ENCODE peak calls at places on chromosome X, in ten cellular contexts. One of them, this sample, is unnamed.
A peak's percentile ranks its signal among the peaks of the same experiment; 100 is the strongest.

GRCh38 chrX:8864151-8864550 is 63.0 kb upstream of the FAM9A start:
- DNase-seq in NCI-H1436: no peak
- DNase-seq in stimulated activated CD4-positive, alpha-beta T cell treated with anti-CD3 and anti-CD28 coated beads, Interleukin-2, amount 100 ng/mL, for 24 hours: no peak
- DNase-seq in activated T-cell treated with anti-CD3 and anti-CD28 coated beads, Interleukin-2, amount 50 U/mL, for 24 hours: no peak
- DNase-seq in amniotic epithelial cell: no peak
- DNase-seq in ascending aorta: no peak
- DNase-seq in mucosa of gallbladder: no peak
- DNase-seq in activated naive CD8-positive, alpha-beta T cell treated with anti-CD3 and anti-CD28 coated beads for 36 hours: no peak
- DNase-seq in erythroblast: no peak
- DNase-seq in upper lobe of right lung: no peak
- DNase-seq in this sample: no peak

GRCh38 chrX:138298268-138298667 is 413.2 kb downstream of the FGF13 start:
- DNase-seq in NCI-H1436: no peak
- DNase-seq in stimulated activated CD4-positive, alpha-beta T cell treated with anti-CD3 and anti-CD28 coated beads, Interleukin-2, amount 100 ng/mL, for 24 hours: no peak
- DNase-seq in activated T-cell treated with anti-CD3 and anti-CD28 coated beads, Interleukin-2, amount 50 U/mL, for 24 hours: no peak
- DNase-seq in amniotic epithelial cell: no peak
- DNase-seq in ascending aorta: no peak
- DNase-seq in mucosa of gallbladder: no peak
- DNase-seq in activated naive CD8-positive, alpha-beta T cell treated with anti-CD3 and anti-CD28 coated beads for 36 hours: no peak
- DNase-seq in erythroblast: no peak
- DNase-seq in upper lobe of right lung: no peak
- DNase-seq in this sample: no peak

GRCh38 chrX:124086411-124086810 is 124.9 kb downstream of the STAG2 start:
- DNase-seq in NCI-H1436: no peak
- DNase-seq in stimulated activated CD4-positive, alpha-beta T cell treated with anti-CD3 and anti-CD28 coated beads, Interleukin-2, amount 100 ng/mL, for 24 hours: peak; percentile 9
- DNase-seq in activated T-cell treated with anti-CD3 and anti-CD28 coated beads, Interleukin-2, amount 50 U/mL, for 24 hours: no peak
- DNase-seq in amniotic epithelial cell: no peak
- DNase-seq in ascending aorta: no peak
- DNase-seq in mucosa of gallbladder: no peak
- DNase-seq in activated naive CD8-positive, alpha-beta T cell treated with anti-CD3 and anti-CD28 coated beads for 36 hours: peak; percentile 21
- DNase-seq in erythroblast: no peak
- DNase-seq in upper lobe of right lung: no peak
- DNase-seq in this sample: no peak

GRCh38 chrX:110265624-110266023 is 52.3 kb downstream of the AMMECR1 start:
- DNase-seq in NCI-H1436: no peak
- DNase-seq in stimulated activated CD4-positive, alpha-beta T cell treated with anti-CD3 and anti-CD28 coated beads, Interleukin-2, amount 100 ng/mL, for 24 hours: no peak
- DNase-seq in activated T-cell treated with anti-CD3 and anti-CD28 coated beads, Interleukin-2, amount 50 U/mL, for 24 hours: no peak
- DNase-seq in amniotic epithelial cell: no peak
- DNase-seq in ascending aorta: no peak
- DNase-seq in mucosa of gallbladder: no peak
- DNase-seq in activated naive CD8-positive, alpha-beta T cell treated with anti-CD3 and anti-CD28 coated beads for 36 hours: no peak
- DNase-seq in erythroblast: no peak
- DNase-seq in upper lobe of right lung: no peak
- DNase-seq in this sample: no peak

GRCh38 chrX:101357166-101357795 is 8.7 kb upstream of the TIMM8A start:
- DNase-seq in NCI-H1436: no peak
- DNase-seq in stimulated activated CD4-positive, alpha-beta T cell treated with anti-CD3 and anti-CD28 coated beads, Interleukin-2, amount 100 ng/mL, for 24 hours: no peak
- DNase-seq in activated T-cell treated with anti-CD3 and anti-CD28 coated beads, Interleukin-2, amount 50 U/mL, for 24 hours: no peak
- DNase-seq in amniotic epithelial cell: peak; percentile 12
- DNase-seq in ascending aorta: no peak
- DNase-seq in mucosa of gallbladder: no peak
- DNase-seq in activated naive CD8-positive, alpha-beta T cell treated with anti-CD3 and anti-CD28 coated beads for 36 hours: no peak
- DNase-seq in erythroblast: peak; percentile 32
- DNase-seq in upper lobe of right lung: no peak
- DNase-seq in this sample: no peak

GRCh38 chrX:69505772-69506616 is 1.9 kb downstream of the NALF2 start:
- DNase-seq in NCI-H1436: no peak
- DNase-seq in stimulated activated CD4-positive, alpha-beta T cell treated with anti-CD3 and anti-CD28 coated beads, Interleukin-2, amount 100 ng/mL, for 24 hours: no peak
- DNase-seq in activated T-cell treated with anti-CD3 and anti-CD28 coated beads, Interleukin-2, amount 50 U/mL, for 24 hours: no peak
- DNase-seq in amniotic epithelial cell: no peak
- DNase-seq in ascending aorta: no peak
- DNase-seq in mucosa of gallbladder: no peak
- DNase-seq in activated naive CD8-positive, alpha-beta T cell treated with anti-CD3 and anti-CD28 coated beads for 36 hours: no peak
- DNase-seq in erythroblast: no peak
- DNase-seq in upper lobe of right lung: no peak
- DNase-seq in this sample: no peak

GRCh38 chrX:48909703-48910102 is 1.7 kb downstream of the SLC35A2 start:
- DNase-seq in NCI-H1436: no peak
- DNase-seq in stimulated activated CD4-positive, alpha-beta T cell treated with anti-CD3 and anti-CD28 coated beads, Interleukin-2, amount 100 ng/mL, for 24 hours: no peak
- DNase-seq in activated T-cell treated with anti-CD3 and anti-CD28 coated beads, Interleukin-2, amount 50 U/mL, for 24 hours: no peak
- DNase-seq in amniotic epithelial cell: no peak
- DNase-seq in ascending aorta: no peak
- DNase-seq in mucosa of gallbladder: no peak
- DNase-seq in activated naive CD8-positive, alpha-beta T cell treated with anti-CD3 and anti-CD28 coated beads for 36 hours: no peak
- DNase-seq in erythroblast: no peak
- DNase-seq in upper lobe of right lung: no peak
- DNase-seq in this sample: no peak

GRCh38 chrX:133335027-133335426 is 80.3 kb downstream of the GPC4 start:
- DNase-seq in NCI-H1436: peak; percentile 27
- DNase-seq in stimulated activated CD4-positive, alpha-beta T cell treated with anti-CD3 and anti-CD28 coated beads, Interleukin-2, amount 100 ng/mL, for 24 hours: peak; percentile 0
- DNase-seq in activated T-cell treated with anti-CD3 and anti-CD28 coated beads, Interleukin-2, amount 50 U/mL, for 24 hours: no peak
- DNase-seq in amniotic epithelial cell: peak; percentile 32
- DNase-seq in ascending aorta: no peak
- DNase-seq in mucosa of gallbladder: no peak
- DNase-seq in activated naive CD8-positive, alpha-beta T cell treated with anti-CD3 and anti-CD28 coated beads for 36 hours: peak; percentile 0
- DNase-seq in erythroblast: no peak
- DNase-seq in upper lobe of right lung: no peak
- DNase-seq in this sample: no peak

GRCh38 chrX:2489446-2490445 is 11.0 kb downstream of the DHRSX start:
- DNase-seq in NCI-H1436: no peak
- DNase-seq in stimulated activated CD4-positive, alpha-beta T cell treated with anti-CD3 and anti-CD28 coated beads, Interleukin-2, amount 100 ng/mL, for 24 hours: no peak
- DNase-seq in activated T-cell treated with anti-CD3 and anti-CD28 coated beads, Interleukin-2, amount 50 U/mL, for 24 hours: no peak
- DNase-seq in amniotic epithelial cell: no peak
- DNase-seq in ascending aorta: no peak
- DNase-seq in mucosa of gallbladder: no peak
- DNase-seq in activated naive CD8-positive, alpha-beta T cell treated with anti-CD3 and anti-CD28 coated beads for 36 hours: no peak
- DNase-seq in erythroblast: no peak
- DNase-seq in upper lobe of right lung: no peak
- DNase-seq in this sample: no peak

GRCh38 chrX:20412871-20413486 is 146.3 kb upstream of the RPS6KA3 start:
- DNase-seq in NCI-H1436: no peak
- DNase-seq in stimulated activated CD4-positive, alpha-beta T cell treated with anti-CD3 and anti-CD28 coated beads, Interleukin-2, amount 100 ng/mL, for 24 hours: peak; percentile 19
- DNase-seq in activated T-cell treated with anti-CD3 and anti-CD28 coated beads, Interleukin-2, amount 50 U/mL, for 24 hours: peak; percentile 43
- DNase-seq in amniotic epithelial cell: no peak
- DNase-seq in ascending aorta: peak; percentile 64
- DNase-seq in mucosa of gallbladder: peak; percentile 29
- DNase-seq in activated naive CD8-positive, alpha-beta T cell treated with anti-CD3 and anti-CD28 coated beads for 36 hours: peak; percentile 34
- DNase-seq in erythroblast: no peak
- DNase-seq in upper lobe of right lung: no peak
- DNase-seq in this sample: no peak

GRCh38 chrX:119541188-119541587 is 24.0 kb downstream of the STEEP1 start:
- DNase-seq in NCI-H1436: no peak
- DNase-seq in stimulated activated CD4-positive, alpha-beta T cell treated with anti-CD3 and anti-CD28 coated beads, Interleukin-2, amount 100 ng/mL, for 24 hours: no peak
- DNase-seq in activated T-cell treated with anti-CD3 and anti-CD28 coated beads, Interleukin-2, amount 50 U/mL, for 24 hours: no peak
- DNase-seq in amniotic epithelial cell: peak; percentile 80
- DNase-seq in ascending aorta: no peak
- DNase-seq in mucosa of gallbladder: no peak
- DNase-seq in activated naive CD8-positive, alpha-beta T cell treated with anti-CD3 and anti-CD28 coated beads for 36 hours: no peak
- DNase-seq in erythroblast: no peak
- DNase-seq in upper lobe of right lung: no peak
- DNase-seq in this sample: no peak

GRCh38 chrX:54977387-54977786 is 16.6 kb downstream of the PFKFB1 start:
- DNase-seq in NCI-H1436: no peak
- DNase-seq in stimulated activated CD4-positive, alpha-beta T cell treated with anti-CD3 and anti-CD28 coated beads, Interleukin-2, amount 100 ng/mL, for 24 hours: no peak
- DNase-seq in activated T-cell treated with anti-CD3 and anti-CD28 coated beads, Interleukin-2, amount 50 U/mL, for 24 hours: no peak
- DNase-seq in amniotic epithelial cell: no peak
- DNase-seq in ascending aorta: no peak
- DNase-seq in mucosa of gallbladder: no peak
- DNase-seq in activated naive CD8-positive, alpha-beta T cell treated with anti-CD3 and anti-CD28 coated beads for 36 hours: no peak
- DNase-seq in erythroblast: no peak
- DNase-seq in upper lobe of right lung: no peak
- DNase-seq in this sample: no peak

GRCh38 chrX:41921492-41922124 is 1.7 kb downstream of the CASK start:
- DNase-seq in NCI-H1436: no peak
- DNase-seq in stimulated activated CD4-positive, alpha-beta T cell treated with anti-CD3 and anti-CD28 coated beads, Interleukin-2, amount 100 ng/mL, for 24 hours: no peak
- DNase-seq in activated T-cell treated with anti-CD3 and anti-CD28 coated beads, Interleukin-2, amount 50 U/mL, for 24 hours: no peak
- DNase-seq in amniotic epithelial cell: peak; percentile 78
- DNase-seq in ascending aorta: no peak
- DNase-seq in mucosa of gallbladder: no peak
- DNase-seq in activated naive CD8-positive, alpha-beta T cell treated with anti-CD3 and anti-CD28 coated beads for 36 hours: no peak
- DNase-seq in erythroblast: peak; percentile 1
- DNase-seq in upper lobe of right lung: no peak
- DNase-seq in this sample: no peak

GRCh38 chrX:155662297-155662696 is 49.5 kb upstream of the TMLHE start:
- DNase-seq in NCI-H1436: no peak
- DNase-seq in stimulated activated CD4-positive, alpha-beta T cell treated with anti-CD3 and anti-CD28 coated beads, Interleukin-2, amount 100 ng/mL, for 24 hours: no peak
- DNase-seq in activated T-cell treated with anti-CD3 and anti-CD28 coated beads, Interleukin-2, amount 50 U/mL, for 24 hours: no peak
- DNase-seq in amniotic epithelial cell: no peak
- DNase-seq in ascending aorta: no peak
- DNase-seq in mucosa of gallbladder: no peak
- DNase-seq in activated naive CD8-positive, alpha-beta T cell treated with anti-CD3 and anti-CD28 coated beads for 36 hours: no peak
- DNase-seq in erythroblast: peak; percentile 55
- DNase-seq in upper lobe of right lung: no peak
- DNase-seq in this sample: no peak

GRCh38 chrX:130086414-130087207 is 23.7 kb downstream of the ELF4 start:
- DNase-seq in NCI-H1436: no peak
- DNase-seq in stimulated activated CD4-positive, alpha-beta T cell treated with anti-CD3 and anti-CD28 coated beads, Interleukin-2, amount 100 ng/mL, for 24 hours: peak; percentile 66
- DNase-seq in activated T-cell treated with anti-CD3 and anti-CD28 coated beads, Interleukin-2, amount 50 U/mL, for 24 hours: peak; percentile 72
- DNase-seq in amniotic epithelial cell: no peak
- DNase-seq in ascending aorta: no peak
- DNase-seq in mucosa of gallbladder: no peak
- DNase-seq in activated naive CD8-positive, alpha-beta T cell treated with anti-CD3 and anti-CD28 coated beads for 36 hours: peak; percentile 70
- DNase-seq in erythroblast: no peak
- DNase-seq in upper lobe of right lung: no peak
- DNase-seq in this sample: no peak

GRCh38 chrX:43552703-43553102 is 103.4 kb upstream of the MAOA start:
- DNase-seq in NCI-H1436: no peak
- DNase-seq in stimulated activated CD4-positive, alpha-beta T cell treated with anti-CD3 and anti-CD28 coated beads, Interleukin-2, amount 100 ng/mL, for 24 hours: no peak
- DNase-seq in activated T-cell treated with anti-CD3 and anti-CD28 coated beads, Interleukin-2, amount 50 U/mL, for 24 hours: no peak
- DNase-seq in amniotic epithelial cell: no peak
- DNase-seq in ascending aorta: no peak
- DNase-seq in mucosa of gallbladder: no peak
- DNase-seq in activated naive CD8-positive, alpha-beta T cell treated with anti-CD3 and anti-CD28 coated beads for 36 hours: no peak
- DNase-seq in erythroblast: no peak
- DNase-seq in upper lobe of right lung: no peak
- DNase-seq in this sample: no peak

GRCh38 chrX:12771445-12772069 is 19.7 kb upstream of the PRPS2 start:
- DNase-seq in NCI-H1436: no peak
- DNase-seq in stimulated activated CD4-positive, alpha-beta T cell treated with anti-CD3 and anti-CD28 coated beads, Interleukin-2, amount 100 ng/mL, for 24 hours: peak; percentile 76
- DNase-seq in activated T-cell treated with anti-CD3 and anti-CD28 coated beads, Interleukin-2, amount 50 U/mL, for 24 hours: peak; percentile 74
- DNase-seq in amniotic epithelial cell: peak; percentile 47
- DNase-seq in ascending aorta: no peak
- DNase-seq in mucosa of gallbladder: peak; percentile 32
- DNase-seq in activated naive CD8-positive, alpha-beta T cell treated with anti-CD3 and anti-CD28 coated beads for 36 hours: peak; percentile 75
- DNase-seq in erythroblast: peak; percentile 79
- DNase-seq in upper lobe of right lung: peak; percentile 76
- DNase-seq in this sample: no peak

GRCh38 chrX:24577091-24577490 is 70.1 kb downstream of the PCYT1B start:
- DNase-seq in NCI-H1436: no peak
- DNase-seq in stimulated activated CD4-positive, alpha-beta T cell treated with anti-CD3 and anti-CD28 coated beads, Interleukin-2, amount 100 ng/mL, for 24 hours: no peak
- DNase-seq in activated T-cell treated with anti-CD3 and anti-CD28 coated beads, Interleukin-2, amount 50 U/mL, for 24 hours: no peak
- DNase-seq in amniotic epithelial cell: no peak
- DNase-seq in ascending aorta: no peak
- DNase-seq in mucosa of gallbladder: no peak
- DNase-seq in activated naive CD8-positive, alpha-beta T cell treated with anti-CD3 and anti-CD28 coated beads for 36 hours: no peak
- DNase-seq in erythroblast: no peak
- DNase-seq in upper lobe of right lung: no peak
- DNase-seq in this sample: no peak

GRCh38 chrX:118526149-118526548 is 30.5 kb downstream of the DOCK11 start:
- DNase-seq in NCI-H1436: no peak
- DNase-seq in stimulated activated CD4-positive, alpha-beta T cell treated with anti-CD3 and anti-CD28 coated beads, Interleukin-2, amount 100 ng/mL, for 24 hours: no peak
- DNase-seq in activated T-cell treated with anti-CD3 and anti-CD28 coated beads, Interleukin-2, amount 50 U/mL, for 24 hours: no peak
- DNase-seq in amniotic epithelial cell: no peak
- DNase-seq in ascending aorta: no peak
- DNase-seq in mucosa of gallbladder: no peak
- DNase-seq in activated naive CD8-positive, alpha-beta T cell treated with anti-CD3 and anti-CD28 coated beads for 36 hours: no peak
- DNase-seq in erythroblast: no peak
- DNase-seq in upper lobe of right lung: no peak
- DNase-seq in this sample: no peak

GRCh38 chrX:124223524-124223923 is 108.9 kb upstream of the TEX13D start:
- DNase-seq in NCI-H1436: no peak
- DNase-seq in stimulated activated CD4-positive, alpha-beta T cell treated with anti-CD3 and anti-CD28 coated beads, Interleukin-2, amount 100 ng/mL, for 24 hours: no peak
- DNase-seq in activated T-cell treated with anti-CD3 and anti-CD28 coated beads, Interleukin-2, amount 50 U/mL, for 24 hours: no peak
- DNase-seq in amniotic epithelial cell: no peak
- DNase-seq in ascending aorta: no peak
- DNase-seq in mucosa of gallbladder: no peak
- DNase-seq in activated naive CD8-positive, alpha-beta T cell treated with anti-CD3 and anti-CD28 coated beads for 36 hours: no peak
- DNase-seq in erythroblast: no peak
- DNase-seq in upper lobe of right lung: no peak
- DNase-seq in this sample: no peak

This sample was measured in GOT3.